ENCODE peak calls at places on chromosomes 4 and X, in eight cellular contexts. X is cardiac muscle cell, R is Karpas-422, L is pancreas, E is neuronal stem cell, W is right lobe of liver, M is breast epithelium, C is neural progenitor cell. Q is an unnamed sample.

GRCh38 chrX:129726307-129727111 is 12.3 kb upstream of the XPNPEP2 start:
- DNase-seq in L (peak; percentile 51), W (peak; percentile 66), E (peak; percentile 47), C (peak; percentile 75), X (peak; percentile 75), M (peak; percentile 59), R (peak; percentile 69), Q (peak; percentile 59)

GRCh38 chrX:101668143-101668542 is 8.5 kb upstream of the ARMCX2 start:
- DNase-seq in R (no peak), L (no peak), W (no peak), X (no peak), C (no peak), M (no peak), E (no peak), Q (no peak)

GRCh38 chr4:150573534-150573933 is 8.4 kb upstream of the MAB21L2 start:
- DNase-seq in L (no peak), W (no peak), M (no peak), C (no peak), E (no peak), X (peak; percentile 37), R (no peak), Q (no peak)

GRCh38 chr4:184728858-184729257 is 5.0 kb downstream of the CENPU start:
- DNase-seq in C (no peak), M (no peak), X (peak; percentile 75), R (no peak), W (no peak), L (no peak), E (no peak), Q (no peak)

GRCh38 chr4:121758896-121759568 is 5.9 kb downstream of the SMIM43 start:
- DNase-seq in M (no peak), E (no peak), L (no peak), C (no peak), R (no peak), W (no peak), X (peak; percentile 33), Q (no peak)

GRCh38 chr4:102037566-102037965 is 247.0 kb downstream of the BANK1 start:
- DNase-seq in E (no peak), W (no peak), M (no peak), C (no peak), R (no peak), L (no peak), X (no peak), Q (no peak)

GRCh38 chr4:85823295-85823694 is 348.3 kb downstream of the ARHGAP24 start:
- DNase-seq in C (no peak), R (no peak), E (no peak), W (no peak), L (no peak), M (no peak), X (peak; percentile 45), Q (no peak)

GRCh38 chr4:154743683-154744340 is at the start of gene LRAT:
- DNase-seq in R (no peak), W (peak; percentile 59), M (peak; percentile 64), X (no peak), C (peak; percentile 88), E (no peak), L (peak; percentile 80), Q (peak; percentile 17)

GRCh38 chr4:167031534-167032156 is 202.6 kb downstream of the SPOCK3 start:
- DNase-seq in L (no peak), X (peak; percentile 32), E (no peak), W (no peak), M (no peak), C (no peak), R (no peak), Q (no peak)

GRCh38 chr4:109589605-109590004 is 29.6 kb downstream of the MCUB start:
- DNase-seq in M (no peak), R (no peak), C (no peak), L (no peak), E (no peak), X (no peak), W (no peak), Q (no peak)

GRCh38 chr4:114466299-114466698 is 132.3 kb upstream of the UGT8 start:
- DNase-seq in W (no peak), C (no peak), E (no peak), L (no peak), X (no peak), R (no peak), M (no peak), Q (no peak)

GRCh38 chrX:39891781-39892180 is 206.0 kb downstream of the BCOR start:
- DNase-seq in L (no peak), C (no peak), W (no peak), E (no peak), R (peak; percentile 42), M (no peak), X (no peak), Q (no peak)

GRCh38 chrX:134715930-134716619 is 57.8 kb upstream of the PLAC1 start:
- DNase-seq in C (no peak), L (peak; percentile 24), W (no peak), M (no peak), X (no peak), E (no peak), R (no peak), Q (no peak)

GRCh38 chr4:6917445-6918241 is 8.0 kb downstream of the TBC1D14 start:
- DNase-seq in E (no peak), W (peak; percentile 81), M (peak; percentile 64), X (peak; percentile 34), R (peak; percentile 64), L (peak; percentile 70), C (peak; percentile 62), Q (peak; percentile 50)

GRCh38 chr4:3077796-3078195 is 3.3 kb downstream of the HTT start:
- DNase-seq in W (no peak), R (peak; percentile 62), X (no peak), E (no peak), M (no peak), L (no peak), C (no peak), Q (no peak)

GRCh38 chr4:54842226-54843055 is 184.7 kb downstream of the KIT start:
- DNase-seq in E (no peak), W (no peak), C (no peak), M (no peak), R (peak; percentile 63), L (no peak), X (no peak), Q (no peak)

GRCh38 chr4:1873291-1873690 is 2.1 kb downstream of the NSD2 start:
- DNase-seq in C (peak; percentile 42), X (no peak), E (no peak), L (no peak), R (peak; percentile 53), M (no peak), W (no peak), Q (no peak)

GRCh38 chr4:4866124-4866832 is 6.8 kb downstream of the MSX1 start:
- DNase-seq in E (no peak), W (no peak), R (no peak), M (no peak), X (peak; percentile 35), C (peak; percentile 55), L (no peak), Q (no peak)

GRCh38 chrX:10628906-10629305 is 8.5 kb upstream of the MID1 start:
- DNase-seq in M (no peak), W (no peak), R (no peak), L (no peak), C (no peak), E (no peak), X (no peak), Q (no peak)

GRCh38 chr4:87017580-87018061 is 82.8 kb downstream of the AFF1 start:
- DNase-seq in E (no peak), M (no peak), X (peak; percentile 88), C (no peak), R (no peak), W (no peak), L (no peak), Q (no peak)

GRCh38 chr4:87019243-87019817 is 84.5 kb downstream of the AFF1 start:
- DNase-seq in X (no peak), C (no peak), E (no peak), M (no peak), L (no peak), R (no peak), W (no peak), Q (no peak)

GRCh38 chr4:87014284-87014782 is 79.5 kb downstream of the AFF1 start:
- DNase-seq in M (no peak), R (no peak), C (no peak), E (no peak), W (no peak), X (peak; percentile 74), L (no peak), Q (no peak)

GRCh38 chr4:87019898-87020297 is 85.1 kb downstream of the AFF1 start:
- DNase-seq in W (no peak), M (no peak), R (no peak), C (no peak), E (no peak), X (no peak), L (no peak), Q (no peak)

DNA sequence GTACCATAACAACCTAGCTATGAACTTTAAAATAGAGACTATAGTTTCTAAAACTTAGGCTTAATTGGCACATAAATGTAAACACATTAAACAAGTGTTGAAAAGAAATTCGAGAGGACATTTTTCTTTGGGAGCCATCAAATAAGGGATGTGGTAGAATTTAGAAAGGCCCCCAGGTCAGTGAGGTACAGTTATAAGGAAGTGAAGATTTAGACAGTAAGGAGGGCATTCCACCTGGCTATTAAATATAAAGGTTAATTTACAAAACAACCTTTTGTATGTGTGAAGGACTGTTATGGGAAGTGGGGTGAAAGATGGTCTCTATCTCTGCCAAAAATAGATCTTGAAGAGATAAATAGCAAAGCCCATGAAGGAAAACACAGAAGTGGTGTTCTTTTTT is 83.9 kb downstream of the AFF1 start:
- DNase-seq in C (no peak), E (no peak), M (no peak), L (no peak), R (no peak), W (no peak), X (no peak), Q (no peak)
- H3K4me1 ChIP-seq in C (peaks cover 27% of the 10 kb centered on the region), E (peaks cover 3% of the 10 kb centered on the region), M (peaks cover 18% of the 10 kb centered on the region), L (peaks cover 63% of the 10 kb centered on the region), R (no peaks in the 10 kb centered on the region), W (no peaks in the 10 kb centered on the region), X (peaks cover 48% of the 10 kb centered on the region), Q (peaks cover 89% of the 10 kb centered on the region)

GRCh38 chr4:141134051-141134450 is 782 bp upstream of the RNF150 start:
- DNase-seq in L (no peak), C (no peak), R (no peak), E (no peak), X (no peak), W (no peak), M (no peak), Q (no peak)
- H3K4me3 ChIP-seq in L (no peak overlapping the region), C (no peak overlapping the region), R (no peak overlapping the region), E (no peak overlapping the region), X (no peak overlapping the region), W (no peak overlapping the region), M (peak overlapping the region; percentile 95), Q (peak overlapping the region; percentile 91)

GRCh38 chr4:83552085-83552484 is 16.2 kb downstream of the GPAT3 start:
- DNase-seq in X (peak; percentile 29), E (no peak), R (no peak), L (no peak), M (no peak), W (no peak), C (no peak), Q (no peak)
- H3K4me1 ChIP-seq in X (no peaks in the 10 kb centered on the region), E (peaks cover 5% of the 10 kb centered on the region), R (no peaks in the 10 kb centered on the region), L (no peaks in the 10 kb centered on the region), M (no peaks in the 10 kb centered on the region), W (no peaks in the 10 kb centered on the region), C (no peaks in the 10 kb centered on the region), Q (peaks cover 48% of the 10 kb centered on the region)

DNA sequence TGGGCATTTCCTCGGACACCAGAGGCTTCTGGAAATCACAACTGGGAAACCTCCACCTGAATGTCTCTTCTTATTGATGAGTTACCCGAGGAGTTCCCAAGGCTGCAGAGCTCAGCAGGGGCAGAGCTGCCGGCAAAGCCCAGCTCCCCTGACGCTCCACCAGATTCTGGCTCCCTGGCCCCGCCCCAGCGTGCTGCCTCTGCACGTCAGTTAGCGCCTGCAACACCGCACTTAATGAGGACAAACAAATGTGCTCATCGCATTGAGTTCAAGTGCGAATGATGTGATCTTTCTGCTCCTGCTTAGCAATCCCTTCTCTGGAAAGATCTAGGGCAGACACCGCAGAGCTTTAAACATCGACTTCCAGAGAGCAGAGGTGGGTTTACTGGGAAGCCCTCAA is 55.5 kb upstream of the FBXW7 start:
- DNase-seq in M (no peak), W (no peak), C (peak; percentile 74), X (peak; percentile 66), R (no peak), L (peak; percentile 31), E (peak; percentile 31), Q (peak; percentile 62)
- H3K4me3 ChIP-seq in M (peak overlapping the region; percentile 58), W (no peak overlapping the region), C (peak overlapping the region; percentile 28), X (no peak overlapping the region), R (no peak overlapping the region), L (no peak overlapping the region), E (no peak overlapping the region), Q (peak overlapping the region; percentile 37)

Q was measured in heart right ventricle.